ENCODE peak calls at places on chromosomes 13 and 19, in five cellular contexts. One of them, this sample, is unnamed.

GRCh38 chr13:111482806-111483620 is 162.6 kb downstream of the TEX29 start:
- DNase-seq in breast epithelium: no peak
- DNase-seq in astrocyte of the cerebellum: no peak
- DNase-seq in BJ: no peak
- DNase-seq in brain microvascular endothelial cell: no peak
- DNase-seq in this sample: no peak

GRCh38 chr19:11073568-11073967 is 15.7 kb upstream of the LDLR start:
- DNase-seq in breast epithelium: no peak
- DNase-seq in astrocyte of the cerebellum: no peak
- DNase-seq in BJ: no peak
- DNase-seq in brain microvascular endothelial cell: no peak
- DNase-seq in this sample: no peak

GRCh38 chr19:48624067-48624594 is 4.8 kb downstream of the SPHK2 start:
- DNase-seq in breast epithelium: peak; percentile 97
- DNase-seq in astrocyte of the cerebellum: peak; percentile 95
- DNase-seq in BJ: peak; percentile 81
- DNase-seq in brain microvascular endothelial cell: peak; percentile 97
- DNase-seq in this sample: peak; percentile 84

GRCh38 chr19:19115954-19116353 is 22.3 kb downstream of the TMEM161A start:
- DNase-seq in breast epithelium: no peak
- DNase-seq in astrocyte of the cerebellum: no peak
- DNase-seq in BJ: no peak
- DNase-seq in brain microvascular endothelial cell: no peak
- DNase-seq in this sample: no peak

GRCh38 chr19:850221-850978 is 1.7 kb upstream of the ELANE start:
- DNase-seq in breast epithelium: peak; percentile 84
- DNase-seq in astrocyte of the cerebellum: peak; percentile 83
- DNase-seq in BJ: peak; percentile 75
- DNase-seq in brain microvascular endothelial cell: peak; percentile 35
- DNase-seq in this sample: no peak

GRCh38 chr19:5718579-5719273 is 1.2 kb downstream of the LONP1 start:
- DNase-seq in breast epithelium: no peak
- DNase-seq in astrocyte of the cerebellum: peak; percentile 23
- DNase-seq in BJ: peak; percentile 69
- DNase-seq in brain microvascular endothelial cell: peak; percentile 85
- DNase-seq in this sample: no peak

GRCh38 chr19:55641376-55642152 is 762 bp downstream of the ZNF580 start:
- DNase-seq in breast epithelium: no peak
- DNase-seq in astrocyte of the cerebellum: no peak
- DNase-seq in BJ: no peak
- DNase-seq in brain microvascular endothelial cell: no peak
- DNase-seq in this sample: no peak

GRCh38 chr13:44420376-44421220 is 47.0 kb downstream of the SERP2 start:
- DNase-seq in breast epithelium: no peak
- DNase-seq in astrocyte of the cerebellum: no peak
- DNase-seq in BJ: no peak
- DNase-seq in brain microvascular endothelial cell: no peak
- DNase-seq in this sample: no peak

GRCh38 chr19:35046461-35046860 is 4.9 kb downstream of the HPN start:
- DNase-seq in breast epithelium: no peak
- DNase-seq in astrocyte of the cerebellum: no peak
- DNase-seq in BJ: no peak
- DNase-seq in brain microvascular endothelial cell: no peak
- DNase-seq in this sample: no peak

GRCh38 chr19:50570997-50571396 is 2.8 kb upstream of the LRRC4B start:
- DNase-seq in breast epithelium: no peak
- DNase-seq in astrocyte of the cerebellum: no peak
- DNase-seq in BJ: no peak
- DNase-seq in brain microvascular endothelial cell: no peak
- DNase-seq in this sample: no peak

GRCh38 chr13:74443623-74444022 is 309.4 kb upstream of the KLF12 start:
- DNase-seq in breast epithelium: no peak
- DNase-seq in astrocyte of the cerebellum: peak; percentile 91
- DNase-seq in BJ: peak; percentile 47
- DNase-seq in brain microvascular endothelial cell: peak; percentile 80
- DNase-seq in this sample: peak; percentile 44

GRCh38 chr13:42266464-42266863 is 5.5 kb upstream of the AKAP11 start:
- DNase-seq in breast epithelium: no peak
- DNase-seq in astrocyte of the cerebellum: peak; percentile 19
- DNase-seq in BJ: no peak
- DNase-seq in brain microvascular endothelial cell: peak; percentile 57
- DNase-seq in this sample: no peak

GRCh38 chr19:42207767-42208259 is 9.7 kb downstream of the DEDD2 start:
- DNase-seq in breast epithelium: peak; percentile 46
- DNase-seq in astrocyte of the cerebellum: peak; percentile 26
- DNase-seq in BJ: no peak
- DNase-seq in brain microvascular endothelial cell: peak; percentile 84
- DNase-seq in this sample: peak; percentile 77

GRCh38 chr19:39382991-39383828 is 7.7 kb downstream of the PAF1 start:
- DNase-seq in breast epithelium: no peak
- DNase-seq in astrocyte of the cerebellum: no peak
- DNase-seq in BJ: no peak
- DNase-seq in brain microvascular endothelial cell: no peak
- DNase-seq in this sample: no peak

GRCh38 chr19:46945668-46946067 is 74.0 kb upstream of the NPAS1 start:
- DNase-seq in breast epithelium: no peak
- DNase-seq in astrocyte of the cerebellum: no peak
- DNase-seq in BJ: no peak
- DNase-seq in brain microvascular endothelial cell: no peak
- DNase-seq in this sample: no peak

GRCh38 chr13:99347911-99348451 is 40.8 kb upstream of the GPR183 start:
- DNase-seq in breast epithelium: no peak
- DNase-seq in astrocyte of the cerebellum: no peak
- DNase-seq in BJ: no peak
- DNase-seq in brain microvascular endothelial cell: no peak
- DNase-seq in this sample: no peak

GRCh38 chr13:35978607-35979316 is 152.4 kb downstream of the DCLK1 start:
- DNase-seq in breast epithelium: no peak
- DNase-seq in astrocyte of the cerebellum: peak; percentile 76
- DNase-seq in BJ: no peak
- DNase-seq in brain microvascular endothelial cell: peak; percentile 81
- DNase-seq in this sample: peak; percentile 39

GRCh38 chr13:100269837-100270236 is 180.9 kb downstream of the PCCA start:
- DNase-seq in breast epithelium: peak; percentile 28
- DNase-seq in astrocyte of the cerebellum: peak; percentile 54
- DNase-seq in BJ: no peak
- DNase-seq in brain microvascular endothelial cell: peak; percentile 66
- DNase-seq in this sample: peak; percentile 56

GRCh38 chr19:7658219-7658686 is 10.6 kb upstream of the RETN start:
- DNase-seq in breast epithelium: no peak
- DNase-seq in astrocyte of the cerebellum: no peak
- DNase-seq in BJ: no peak
- DNase-seq in brain microvascular endothelial cell: no peak
- DNase-seq in this sample: no peak

GRCh38 chr19:33373701-33374405 is at the start of gene CEBPG:
- DNase-seq in breast epithelium: no peak
- DNase-seq in astrocyte of the cerebellum: no peak
- DNase-seq in BJ: no peak
- DNase-seq in brain microvascular endothelial cell: no peak
- DNase-seq in this sample: no peak

GRCh38 chr13:51643114-51643881 is 59.0 kb downstream of the WDFY2 start:
- DNase-seq in breast epithelium: no peak
- DNase-seq in astrocyte of the cerebellum: peak; percentile 36
- DNase-seq in BJ: peak; percentile 85
- DNase-seq in brain microvascular endothelial cell: peak; percentile 94
- DNase-seq in this sample: peak; percentile 83

GRCh38 chr13:73902847-73903246 is 231.4 kb downstream of the KLF12 start:
- DNase-seq in breast epithelium: no peak
- DNase-seq in astrocyte of the cerebellum: no peak
- DNase-seq in BJ: no peak
- DNase-seq in brain microvascular endothelial cell: no peak
- DNase-seq in this sample: no peak

GRCh38 chr19:17091758-17092333 is 16.3 kb downstream of the MYO9B start:
- DNase-seq in breast epithelium: no peak
- DNase-seq in astrocyte of the cerebellum: no peak
- DNase-seq in BJ: no peak
- DNase-seq in brain microvascular endothelial cell: no peak
- DNase-seq in this sample: no peak

GRCh38 chr13:43319617-43320444 is 296.4 kb downstream of the DNAJC15 start:
- DNase-seq in breast epithelium: no peak
- DNase-seq in astrocyte of the cerebellum: no peak
- DNase-seq in BJ: no peak
- DNase-seq in brain microvascular endothelial cell: no peak
- DNase-seq in this sample: no peak

GRCh38 chr13:21735621-21736401 is 64.9 kb downstream of the FGF9 start:
- DNase-seq in breast epithelium: no peak
- DNase-seq in astrocyte of the cerebellum: no peak
- DNase-seq in BJ: no peak
- DNase-seq in brain microvascular endothelial cell: no peak
- DNase-seq in this sample: no peak

GRCh38 chr13:100301418-100301817 is 212.5 kb downstream of the PCCA start:
- DNase-seq in breast epithelium: no peak
- DNase-seq in astrocyte of the cerebellum: peak; percentile 4
- DNase-seq in BJ: no peak
- DNase-seq in brain microvascular endothelial cell: no peak
- DNase-seq in this sample: no peak

GRCh38 chr19:13850910-13851753 is 25.8 kb upstream of the NANOS3 start:
- DNase-seq in breast epithelium: peak; percentile 96
- DNase-seq in astrocyte of the cerebellum: peak; percentile 81
- DNase-seq in BJ: peak; percentile 75
- DNase-seq in brain microvascular endothelial cell: peak; percentile 92
- DNase-seq in this sample: peak; percentile 83

GRCh38 chr19:3481241-3482090 is 1.1 kb upstream of the SMIM24 start:
- DNase-seq in breast epithelium: no peak
- DNase-seq in astrocyte of the cerebellum: no peak
- DNase-seq in BJ: no peak
- DNase-seq in brain microvascular endothelial cell: no peak
- DNase-seq in this sample: no peak

GRCh38 chr13:93547886-93548285 is 321.3 kb downstream of the GPC6 start:
- DNase-seq in breast epithelium: no peak
- DNase-seq in astrocyte of the cerebellum: no peak
- DNase-seq in BJ: no peak
- DNase-seq in brain microvascular endothelial cell: no peak
- DNase-seq in this sample: no peak

GRCh38 chr13:99471231-99472202 is 29.8 kb upstream of the TM9SF2 start:
- DNase-seq in breast epithelium: no peak
- DNase-seq in astrocyte of the cerebellum: no peak
- DNase-seq in BJ: peak; percentile 15
- DNase-seq in brain microvascular endothelial cell: no peak
- DNase-seq in this sample: no peak

GRCh38 chr19:2426661-2427322 is 594 bp downstream of the TIMM13 start:
- DNase-seq in breast epithelium: no peak
- DNase-seq in astrocyte of the cerebellum: no peak
- DNase-seq in BJ: no peak
- DNase-seq in brain microvascular endothelial cell: peak; percentile 27
- DNase-seq in this sample: no peak
- TF ChIP-seq CTCF in breast epithelium: no peak
- TF ChIP-seq CTCF in astrocyte of the cerebellum: no peak
- TF ChIP-seq CTCF in BJ: no peak
- TF ChIP-seq CTCF in brain microvascular endothelial cell: peak; percentile 26
- TF ChIP-seq CTCF in this sample: no peak

GRCh38 chr13:19834704-19835103 is 28.7 kb downstream of the ZMYM5 start:
- DNase-seq in breast epithelium: no peak
- DNase-seq in astrocyte of the cerebellum: no peak
- DNase-seq in BJ: no peak
- DNase-seq in brain microvascular endothelial cell: no peak
- DNase-seq in this sample: no peak
- H3K4me3 ChIP-seq in breast epithelium: no peak overlapping the region
- H3K4me3 ChIP-seq in astrocyte of the cerebellum: no peak overlapping the region
- H3K4me3 ChIP-seq in BJ: no peak overlapping the region
- H3K4me3 ChIP-seq in brain microvascular endothelial cell: no peak overlapping the region
- H3K4me3 ChIP-seq in this sample: no peak overlapping the region

DNA sequence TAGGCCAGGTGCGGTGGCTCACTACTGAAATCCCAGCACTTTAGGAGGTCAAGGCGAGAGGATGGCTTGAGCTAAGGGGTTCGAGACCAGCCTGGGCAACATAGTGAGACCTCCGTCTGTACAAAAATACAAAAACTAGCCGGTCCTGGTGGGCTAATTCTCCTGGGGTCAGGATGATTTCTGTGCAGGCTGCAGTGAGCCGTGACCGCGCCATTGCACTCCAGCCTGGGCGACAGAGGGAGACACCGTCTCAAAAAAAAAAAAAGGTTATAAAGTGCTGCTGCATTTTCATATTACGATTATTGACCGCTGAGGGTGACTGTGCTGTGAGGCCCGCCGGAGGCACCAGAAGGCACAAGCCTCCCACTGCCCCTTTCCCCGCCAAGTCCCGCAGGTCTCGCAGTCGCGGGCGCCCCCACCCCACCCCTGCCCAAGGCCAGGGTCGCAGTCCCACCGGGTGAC is 477 bp upstream of the PLEKHF1 start:
- DNase-seq in breast epithelium: no peak
- DNase-seq in astrocyte of the cerebellum: no peak
- DNase-seq in BJ: no peak
- DNase-seq in brain microvascular endothelial cell: no peak
- DNase-seq in this sample: no peak
- TF ChIP-seq CTCF in breast epithelium: no peak
- TF ChIP-seq CTCF in astrocyte of the cerebellum: no peak
- TF ChIP-seq CTCF in BJ: no peak
- TF ChIP-seq CTCF in brain microvascular endothelial cell: peak; percentile 3
- TF ChIP-seq CTCF in this sample: no peak

DNA sequence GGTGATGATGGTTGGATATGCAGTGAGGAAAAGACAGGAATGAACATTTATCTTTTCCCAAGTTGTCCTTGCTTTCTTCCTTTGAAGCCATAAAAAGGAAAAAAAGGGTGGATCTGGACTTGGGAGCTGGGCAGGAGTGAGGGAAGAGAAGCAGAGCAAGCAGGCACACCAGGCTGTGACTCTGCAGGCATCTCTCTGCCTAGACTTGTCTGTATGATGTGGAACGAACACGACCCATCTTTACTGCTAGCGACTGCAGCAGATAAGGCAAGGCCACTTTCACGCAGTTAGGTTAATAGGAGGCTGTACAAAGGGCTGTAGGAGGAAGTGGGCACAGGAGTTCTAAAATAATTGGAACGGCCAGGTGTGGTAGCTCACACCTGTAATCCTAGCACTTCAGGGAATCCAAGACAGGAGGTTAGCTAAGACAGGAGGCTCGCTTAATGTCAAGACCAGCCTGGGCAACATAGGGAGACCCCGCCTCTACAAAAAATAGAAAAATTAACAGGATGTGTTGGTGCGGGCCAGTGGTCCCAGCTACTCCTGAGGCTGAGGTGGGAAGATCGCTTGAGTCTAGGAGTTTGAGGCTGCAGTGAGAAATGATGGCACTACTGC is 961 bp upstream of the URI1 start:
- DNase-seq in breast epithelium: no peak
- DNase-seq in astrocyte of the cerebellum: no peak
- DNase-seq in BJ: no peak
- DNase-seq in brain microvascular endothelial cell: no peak
- DNase-seq in this sample: no peak
- H3K4me3 ChIP-seq in breast epithelium: no peak overlapping the region
- H3K4me3 ChIP-seq in astrocyte of the cerebellum: no peak overlapping the region
- H3K4me3 ChIP-seq in BJ: no peak overlapping the region
- H3K4me3 ChIP-seq in brain microvascular endothelial cell: no peak overlapping the region
- H3K4me3 ChIP-seq in this sample: no peak overlapping the region

This sample was measured in HFF-Myc.